ENCODE peak calls at places on chromosome 2, in nine cellular contexts. One of them, this sample, is unnamed.

GRCh38 chr2:18749912-18750526 is 160.7 kb upstream of the NT5C1B start:
- DNase-seq in breast epithelium: no peak
- DNase-seq in fibroblast of lung: peak; percentile 45
- DNase-seq in GM13977: peak; percentile 9
- DNase-seq in CD4-positive, alpha-beta T cell: peak; percentile 11
- DNase-seq in psoas muscle: no peak
- DNase-seq in astrocyte of the spinal cord: peak; percentile 73
- DNase-seq in fibroblast of the aortic adventitia: peak; percentile 85
- DNase-seq in AG09319: no peak
- DNase-seq in this sample: peak; percentile 46

GRCh38 chr2:108193251-108193650 is 46.5 kb upstream of the SULT1C3 start:
- DNase-seq in breast epithelium: no peak
- DNase-seq in fibroblast of lung: peak; percentile 26
- DNase-seq in GM13977: no peak
- DNase-seq in CD4-positive, alpha-beta T cell: no peak
- DNase-seq in psoas muscle: no peak
- DNase-seq in astrocyte of the spinal cord: peak; percentile 29
- DNase-seq in fibroblast of the aortic adventitia: no peak
- DNase-seq in AG09319: no peak
- DNase-seq in this sample: no peak

GRCh38 chr2:88853403-88853790 is 161.9 kb downstream of the RPIA start:
- DNase-seq in breast epithelium: no peak
- DNase-seq in fibroblast of lung: no peak
- DNase-seq in GM13977: no peak
- DNase-seq in CD4-positive, alpha-beta T cell: no peak
- DNase-seq in psoas muscle: no peak
- DNase-seq in astrocyte of the spinal cord: no peak
- DNase-seq in fibroblast of the aortic adventitia: no peak
- DNase-seq in AG09319: no peak
- DNase-seq in this sample: no peak

GRCh38 chr2:99877963-99878362 is 264.4 kb downstream of the AFF3 start:
- DNase-seq in breast epithelium: no peak
- DNase-seq in fibroblast of lung: no peak
- DNase-seq in GM13977: no peak
- DNase-seq in CD4-positive, alpha-beta T cell: no peak
- DNase-seq in psoas muscle: no peak
- DNase-seq in astrocyte of the spinal cord: no peak
- DNase-seq in fibroblast of the aortic adventitia: no peak
- DNase-seq in AG09319: no peak
- DNase-seq in this sample: no peak

GRCh38 chr2:177669625-177670330 is 277.2 kb downstream of the AGPS start:
- DNase-seq in breast epithelium: no peak
- DNase-seq in fibroblast of lung: no peak
- DNase-seq in GM13977: no peak
- DNase-seq in CD4-positive, alpha-beta T cell: no peak
- DNase-seq in psoas muscle: no peak
- DNase-seq in astrocyte of the spinal cord: no peak
- DNase-seq in fibroblast of the aortic adventitia: no peak
- DNase-seq in AG09319: no peak
- DNase-seq in this sample: no peak

GRCh38 chr2:35548171-35548570 is 807.4 kb upstream of the CRIM1 start:
- DNase-seq in breast epithelium: no peak
- DNase-seq in fibroblast of lung: peak; percentile 84
- DNase-seq in GM13977: no peak
- DNase-seq in CD4-positive, alpha-beta T cell: no peak
- DNase-seq in psoas muscle: no peak
- DNase-seq in astrocyte of the spinal cord: peak; percentile 40
- DNase-seq in fibroblast of the aortic adventitia: no peak
- DNase-seq in AG09319: no peak
- DNase-seq in this sample: no peak

GRCh38 chr2:136764397-136765255 is 719 bp upstream of the THSD7B start:
- DNase-seq in breast epithelium: no peak
- DNase-seq in fibroblast of lung: no peak
- DNase-seq in GM13977: peak; percentile 32
- DNase-seq in CD4-positive, alpha-beta T cell: no peak
- DNase-seq in psoas muscle: no peak
- DNase-seq in astrocyte of the spinal cord: no peak
- DNase-seq in fibroblast of the aortic adventitia: no peak
- DNase-seq in AG09319: no peak
- DNase-seq in this sample: peak; percentile 40

GRCh38 chr2:218230882-218231281 is 13.9 kb downstream of the ARPC2 start:
- DNase-seq in breast epithelium: no peak
- DNase-seq in fibroblast of lung: peak; percentile 74
- DNase-seq in GM13977: no peak
- DNase-seq in CD4-positive, alpha-beta T cell: no peak
- DNase-seq in psoas muscle: no peak
- DNase-seq in astrocyte of the spinal cord: peak; percentile 62
- DNase-seq in fibroblast of the aortic adventitia: peak; percentile 37
- DNase-seq in AG09319: no peak
- DNase-seq in this sample: no peak

GRCh38 chr2:148896116-148896515 is 21.1 kb downstream of the KIF5C start:
- DNase-seq in breast epithelium: no peak
- DNase-seq in fibroblast of lung: no peak
- DNase-seq in GM13977: no peak
- DNase-seq in CD4-positive, alpha-beta T cell: no peak
- DNase-seq in psoas muscle: no peak
- DNase-seq in astrocyte of the spinal cord: no peak
- DNase-seq in fibroblast of the aortic adventitia: no peak
- DNase-seq in AG09319: no peak
- DNase-seq in this sample: no peak

GRCh38 chr2:128468186-128468585 is 149.5 kb upstream of the HS6ST1 start:
- DNase-seq in breast epithelium: no peak
- DNase-seq in fibroblast of lung: no peak
- DNase-seq in GM13977: no peak
- DNase-seq in CD4-positive, alpha-beta T cell: no peak
- DNase-seq in psoas muscle: no peak
- DNase-seq in astrocyte of the spinal cord: no peak
- DNase-seq in fibroblast of the aortic adventitia: no peak
- DNase-seq in AG09319: no peak
- DNase-seq in this sample: no peak

GRCh38 chr2:39411186-39411944 is 25.7 kb downstream of the MAP4K3 start:
- DNase-seq in breast epithelium: no peak
- DNase-seq in fibroblast of lung: peak; percentile 97
- DNase-seq in GM13977: no peak
- DNase-seq in CD4-positive, alpha-beta T cell: no peak
- DNase-seq in psoas muscle: no peak
- DNase-seq in astrocyte of the spinal cord: peak; percentile 85
- DNase-seq in fibroblast of the aortic adventitia: peak; percentile 78
- DNase-seq in AG09319: no peak
- DNase-seq in this sample: no peak

GRCh38 chr2:119255760-119256573 is 32.3 kb downstream of the STEAP3 start:
- DNase-seq in breast epithelium: no peak
- DNase-seq in fibroblast of lung: peak; percentile 96
- DNase-seq in GM13977: no peak
- DNase-seq in CD4-positive, alpha-beta T cell: no peak
- DNase-seq in psoas muscle: no peak
- DNase-seq in astrocyte of the spinal cord: peak; percentile 97
- DNase-seq in fibroblast of the aortic adventitia: peak; percentile 95
- DNase-seq in AG09319: peak; percentile 78
- DNase-seq in this sample: no peak

GRCh38 chr2:182767578-182767977 is 51.5 kb downstream of the DNAJC10 start:
- DNase-seq in breast epithelium: no peak
- DNase-seq in fibroblast of lung: peak; percentile 49
- DNase-seq in GM13977: no peak
- DNase-seq in CD4-positive, alpha-beta T cell: no peak
- DNase-seq in psoas muscle: no peak
- DNase-seq in astrocyte of the spinal cord: peak; percentile 37
- DNase-seq in fibroblast of the aortic adventitia: peak; percentile 17
- DNase-seq in AG09319: no peak
- DNase-seq in this sample: no peak
- TF ChIP-seq CTCF in breast epithelium: no peak
- TF ChIP-seq CTCF in fibroblast of lung: peak; percentile 30
- TF ChIP-seq CTCF in GM13977: peak; percentile 36
- TF ChIP-seq CTCF in CD4-positive, alpha-beta T cell: no peak
- TF ChIP-seq CTCF in psoas muscle: peak; percentile 37
- TF ChIP-seq CTCF in astrocyte of the spinal cord: peak; percentile 53
- TF ChIP-seq CTCF in fibroblast of the aortic adventitia: peak; percentile 37
- TF ChIP-seq CTCF in AG09319: peak; percentile 35
- TF ChIP-seq CTCF in this sample: peak; percentile 65

DNA sequence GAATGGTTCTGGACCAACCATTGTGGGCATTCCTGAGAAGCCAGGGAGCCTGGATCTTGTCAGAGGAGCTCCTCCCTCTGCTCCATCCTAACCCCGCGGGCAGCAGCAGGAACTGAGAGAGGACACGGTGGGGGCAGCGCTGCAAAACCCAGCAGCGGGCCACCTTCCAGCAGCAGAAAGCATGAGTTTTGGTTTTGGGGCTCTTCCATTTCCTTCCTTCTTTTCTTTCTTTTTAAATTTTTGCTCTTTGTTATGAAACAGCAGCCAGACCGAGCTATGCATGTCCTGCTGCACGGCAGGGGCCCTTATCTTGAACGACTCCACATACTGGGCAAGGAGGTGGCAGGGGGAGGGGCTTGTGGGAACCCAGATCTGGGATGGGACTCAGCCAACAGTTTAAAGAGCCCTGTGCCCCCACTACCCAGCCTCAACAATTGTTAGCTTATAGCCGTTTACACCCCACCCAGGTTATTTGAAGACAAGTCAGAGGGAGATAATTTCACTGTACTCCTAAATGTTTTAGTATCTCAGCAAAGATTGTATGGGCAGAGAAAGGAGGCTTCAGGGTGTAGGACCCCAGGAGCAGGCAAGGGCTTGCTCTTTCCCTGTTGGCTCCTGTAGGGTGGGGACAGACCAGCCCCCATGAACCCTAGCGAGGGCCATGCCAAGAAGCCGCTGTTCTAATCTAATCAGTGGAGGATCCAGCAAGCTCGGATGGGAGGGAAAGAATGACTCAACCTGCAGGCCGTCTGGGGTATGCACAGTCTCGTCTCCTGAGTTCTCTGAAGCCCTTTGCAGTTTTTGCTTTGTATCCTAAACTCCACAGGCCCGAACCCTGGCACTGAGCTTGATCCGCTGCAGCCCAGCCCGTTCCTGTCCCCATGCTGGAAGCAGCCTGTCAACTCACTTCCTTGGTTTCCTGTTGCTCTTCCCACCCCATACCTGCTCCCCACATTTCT is 75.3 kb downstream of the LRRFIP1 start:
- DNase-seq in breast epithelium: no peak
- DNase-seq in fibroblast of lung: peak; percentile 90
- DNase-seq in GM13977: no peak
- DNase-seq in CD4-positive, alpha-beta T cell: no peak
- DNase-seq in psoas muscle: peak; percentile 67
- DNase-seq in astrocyte of the spinal cord: peak; percentile 77
- DNase-seq in fibroblast of the aortic adventitia: peak; percentile 92
- DNase-seq in AG09319: no peak
- DNase-seq in this sample: no peak
- TF ChIP-seq CTCF in breast epithelium: no peak
- TF ChIP-seq CTCF in fibroblast of lung: no peak
- TF ChIP-seq CTCF in GM13977: no peak
- TF ChIP-seq CTCF in CD4-positive, alpha-beta T cell: peak; percentile 16
- TF ChIP-seq CTCF in psoas muscle: no peak
- TF ChIP-seq CTCF in astrocyte of the spinal cord: peak; percentile 5
- TF ChIP-seq CTCF in fibroblast of the aortic adventitia: peak; percentile 48
- TF ChIP-seq CTCF in AG09319: no peak
- TF ChIP-seq CTCF in this sample: no peak

GRCh38 chr2:105919191-105919811 is 174.6 kb downstream of the NCK2 start:
- DNase-seq in breast epithelium: no peak
- DNase-seq in fibroblast of lung: peak; percentile 5
- DNase-seq in GM13977: no peak
- DNase-seq in CD4-positive, alpha-beta T cell: no peak
- DNase-seq in psoas muscle: no peak
- DNase-seq in astrocyte of the spinal cord: no peak
- DNase-seq in fibroblast of the aortic adventitia: no peak
- DNase-seq in AG09319: no peak
- DNase-seq in this sample: no peak

GRCh38 chr2:105917216-105917615 is 172.5 kb downstream of the NCK2 start:
- DNase-seq in breast epithelium: no peak
- DNase-seq in fibroblast of lung: no peak
- DNase-seq in GM13977: no peak
- DNase-seq in CD4-positive, alpha-beta T cell: no peak
- DNase-seq in psoas muscle: no peak
- DNase-seq in astrocyte of the spinal cord: no peak
- DNase-seq in fibroblast of the aortic adventitia: no peak
- DNase-seq in AG09319: no peak
- DNase-seq in this sample: no peak

GRCh38 chr2:105924271-105924670 is 179.6 kb downstream of the NCK2 start:
- DNase-seq in breast epithelium: no peak
- DNase-seq in fibroblast of lung: no peak
- DNase-seq in GM13977: no peak
- DNase-seq in CD4-positive, alpha-beta T cell: no peak
- DNase-seq in psoas muscle: no peak
- DNase-seq in astrocyte of the spinal cord: no peak
- DNase-seq in fibroblast of the aortic adventitia: no peak
- DNase-seq in AG09319: no peak
- DNase-seq in this sample: no peak

GRCh38 chr2:105917688-105918087 is 173.0 kb downstream of the NCK2 start:
- DNase-seq in breast epithelium: no peak
- DNase-seq in fibroblast of lung: no peak
- DNase-seq in GM13977: no peak
- DNase-seq in CD4-positive, alpha-beta T cell: no peak
- DNase-seq in psoas muscle: no peak
- DNase-seq in astrocyte of the spinal cord: no peak
- DNase-seq in fibroblast of the aortic adventitia: no peak
- DNase-seq in AG09319: no peak
- DNase-seq in this sample: no peak

DNA sequence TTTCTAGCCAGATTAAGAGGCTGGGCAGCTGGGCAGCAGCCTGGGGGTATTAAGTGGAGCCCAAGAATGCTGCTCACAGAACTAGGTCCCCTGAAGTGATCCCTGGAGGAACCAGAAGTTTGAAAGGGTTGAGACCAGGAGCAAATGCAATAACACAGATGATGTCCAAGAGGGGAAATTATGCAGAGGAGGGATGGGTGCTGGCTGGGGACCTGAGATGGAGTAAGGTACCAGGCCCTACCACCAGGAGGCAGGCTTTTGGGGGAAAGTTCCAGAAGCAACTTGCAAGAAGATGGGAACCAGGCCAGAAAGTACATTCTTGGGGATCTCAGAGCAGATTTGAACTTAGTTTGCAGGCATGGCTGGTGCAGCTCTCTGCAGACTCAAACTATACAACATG is 175.1 kb downstream of the NCK2 start:
- DNase-seq in breast epithelium: no peak
- DNase-seq in fibroblast of lung: peak; percentile 34
- DNase-seq in GM13977: no peak
- DNase-seq in CD4-positive, alpha-beta T cell: peak; percentile 43
- DNase-seq in psoas muscle: no peak
- DNase-seq in astrocyte of the spinal cord: peak; percentile 12
- DNase-seq in fibroblast of the aortic adventitia: peak; percentile 45
- DNase-seq in AG09319: no peak
- DNase-seq in this sample: no peak
- TF ChIP-seq CTCF in breast epithelium: no peak
- TF ChIP-seq CTCF in fibroblast of lung: peak; percentile 43
- TF ChIP-seq CTCF in GM13977: peak; percentile 30
- TF ChIP-seq CTCF in CD4-positive, alpha-beta T cell: peak; percentile 58
- TF ChIP-seq CTCF in psoas muscle: peak; percentile 22
- TF ChIP-seq CTCF in astrocyte of the spinal cord: peak; percentile 41
- TF ChIP-seq CTCF in fibroblast of the aortic adventitia: peak; percentile 49
- TF ChIP-seq CTCF in AG09319: peak; percentile 34
- TF ChIP-seq CTCF in this sample: peak; percentile 42

DNA sequence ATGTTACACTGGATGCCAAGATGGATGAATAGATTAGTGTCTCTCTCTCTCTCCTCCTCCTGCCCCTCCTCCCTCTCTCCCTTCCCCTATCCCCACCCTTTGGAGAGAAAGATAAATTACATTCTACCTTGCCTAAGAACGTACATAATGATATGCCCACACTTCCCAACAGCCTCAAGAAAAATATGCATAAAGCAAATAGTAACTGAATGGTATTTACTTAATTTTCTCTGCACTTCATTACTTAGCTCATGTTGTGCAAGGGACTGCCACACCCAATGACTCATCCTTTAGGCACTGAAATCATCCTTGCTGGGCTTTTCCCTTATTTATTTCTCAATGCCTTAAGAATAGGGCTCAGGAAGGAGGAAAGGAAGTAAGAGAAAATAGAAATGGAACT is 137.3 kb upstream of the PID1 start:
- DNase-seq in breast epithelium: no peak
- DNase-seq in fibroblast of lung: peak; percentile 94
- DNase-seq in GM13977: no peak
- DNase-seq in CD4-positive, alpha-beta T cell: no peak
- DNase-seq in psoas muscle: no peak
- DNase-seq in astrocyte of the spinal cord: peak; percentile 94
- DNase-seq in fibroblast of the aortic adventitia: peak; percentile 96
- DNase-seq in AG09319: peak; percentile 82
- DNase-seq in this sample: no peak
- TF ChIP-seq CTCF in breast epithelium: no peak
- TF ChIP-seq CTCF in fibroblast of lung: no peak
- TF ChIP-seq CTCF in GM13977: no peak
- TF ChIP-seq CTCF in CD4-positive, alpha-beta T cell: no peak
- TF ChIP-seq CTCF in psoas muscle: no peak
- TF ChIP-seq CTCF in astrocyte of the spinal cord: no peak
- TF ChIP-seq CTCF in fibroblast of the aortic adventitia: no peak
- TF ChIP-seq CTCF in AG09319: no peak
- TF ChIP-seq CTCF in this sample: no peak

This sample was measured in mesothelial cell of epicardium.